ENCODE peak calls at places on chromosome 4, in eight cellular contexts. L, K, H, Y, B, Q, G and D are unnamed samples.

GRCh38 chr4:13533670-13534343 is 10.5 kb downstream of the NKX3-2 start:
- DNase-seq in L (no peak), K (no peak), H (no peak), Y (no peak), B (no peak), Q (no peak), G (no peak), D (no peak)

GRCh38 chr4:188171551-188171950 is 32.3 kb downstream of the TRIML1 start:
- DNase-seq in L (no peak), K (no peak), H (no peak), Y (no peak), B (no peak), Q (no peak), G (no peak), D (no peak)

GRCh38 chr4:79678472-79679202 is 270.6 kb upstream of the GK2 start:
- DNase-seq in L (peak), K (no peak), H (no peak), Y (no peak), B (no peak), Q (no peak), G (no peak), D (no peak)

GRCh38 chr4:129738175-129738574 is 642.2 kb downstream of the C4orf33 start:
- DNase-seq in L (no peak), K (no peak), H (no peak), Y (no peak), B (no peak), Q (no peak), G (no peak), D (no peak)

GRCh38 chr4:112832493-112832892 is 195.6 kb downstream of the LARP7 start:
- DNase-seq in L (no peak), K (no peak), H (no peak), Y (no peak), B (no peak), Q (no peak), G (no peak), D (no peak)

GRCh38 chr4:791866-792630 is 33.9 kb downstream of the CPLX1 start:
- DNase-seq in L (no peak), K (peak), H (no peak), Y (peak), B (no peak), Q (no peak), G (peak), D (no peak)

GRCh38 chr4:6095897-6096296 is 77.7 kb upstream of the C4orf50 start:
- DNase-seq in L (no peak), K (no peak), H (no peak), Y (no peak), B (no peak), Q (no peak), G (no peak), D (no peak)

GRCh38 chr4:121451310-121451709 is 70.5 kb upstream of the QRFPR start:
- DNase-seq in L (no peak), K (no peak), H (no peak), Y (no peak), B (no peak), Q (no peak), G (no peak), D (no peak)

GRCh38 chr4:177441061-177441802 is 1.0 kb downstream of the AGA start:
- DNase-seq in L (peak), K (no peak), H (no peak), Y (no peak), B (peak), Q (no peak), G (no peak), D (no peak)

GRCh38 chr4:3384771-3385701 is 56.7 kb upstream of the HGFAC start:
- DNase-seq in L (no peak), K (peak), H (no peak), Y (no peak), B (no peak), Q (peak), G (no peak), D (no peak)

GRCh38 chr4:7430368-7430964 is 4.3 kb downstream of the PSAPL1 start:
- DNase-seq in L (no peak), K (no peak), H (no peak), Y (peak), B (no peak), Q (no peak), G (no peak), D (no peak)

GRCh38 chr4:20432098-20432497 is 180.4 kb downstream of the SLIT2 start:
- DNase-seq in L (no peak), K (no peak), H (no peak), Y (no peak), B (no peak), Q (no peak), G (no peak), D (no peak)

GRCh38 chr4:7798215-7798995 is 141.3 kb downstream of the AFAP1 start:
- DNase-seq in L (no peak), K (peak), H (no peak), Y (no peak), B (peak), Q (no peak), G (no peak), D (no peak)

GRCh38 chr4:7771541-7772507 is 167.8 kb downstream of the AFAP1 start:
- DNase-seq in L (no peak), K (peak), H (no peak), Y (no peak), B (no peak), Q (no peak), G (no peak), D (no peak)

GRCh38 chr4:104649631-104650030 is 154.9 kb upstream of the CXXC4 start:
- DNase-seq in L (no peak), K (no peak), H (no peak), Y (no peak), B (no peak), Q (no peak), G (no peak), D (no peak)

GRCh38 chr4:10273030-10273429 is 156.4 kb upstream of the WDR1 start:
- DNase-seq in L (no peak), K (no peak), H (no peak), Y (no peak), B (no peak), Q (no peak), G (no peak), D (no peak)

GRCh38 chr4:61468091-61468720 is 268.1 kb downstream of the ADGRL3 start:
- DNase-seq in L (no peak), K (no peak), H (no peak), Y (no peak), B (peak), Q (no peak), G (no peak), D (no peak)

GRCh38 chr4:20341121-20341758 is 89.5 kb downstream of the SLIT2 start:
- DNase-seq in L (no peak), K (no peak), H (no peak), Y (no peak), B (no peak), Q (no peak), G (no peak), D (no peak)

GRCh38 chr4:72394264-72394663 is 174.8 kb downstream of the ADAMTS3 start:
- DNase-seq in L (no peak), K (no peak), H (no peak), Y (no peak), B (no peak), Q (no peak), G (no peak), D (no peak)

GRCh38 chr4:40980318-40980883 is 230.6 kb downstream of the NSUN7 start:
- DNase-seq in L (no peak), K (no peak), H (no peak), Y (no peak), B (no peak), Q (no peak), G (no peak), D (no peak)

GRCh38 chr4:176125063-176125462 is 59.4 kb downstream of the WDR17 start:
- DNase-seq in L (no peak), K (no peak), H (no peak), Y (no peak), B (no peak), Q (no peak), G (no peak), D (no peak)

GRCh38 chr4:99483636-99484035 is 27.2 kb upstream of the C4orf17 start:
- DNase-seq in L (no peak), K (no peak), H (no peak), Y (no peak), B (peak), Q (no peak), G (no peak), D (no peak)

GRCh38 chr4:62457356-62457755 is 1257.2 kb downstream of the ADGRL3 start:
- DNase-seq in L (no peak), K (no peak), H (no peak), Y (no peak), B (no peak), Q (no peak), G (no peak), D (no peak)

GRCh38 chr4:72677886-72678285 is 108.9 kb upstream of the ADAMTS3 start:
- DNase-seq in L (no peak), K (no peak), H (no peak), Y (no peak), B (no peak), Q (no peak), G (no peak), D (no peak)

GRCh38 chr4:82447886-82448285 is 17.5 kb downstream of the ENOPH1 start:
- DNase-seq in L (no peak), K (no peak), H (no peak), Y (no peak), B (no peak), Q (no peak), G (no peak), D (no peak)

GRCh38 chr4:70704333-70705145 is 16.2 kb downstream of the UTP3 start:
- DNase-seq in L (peak), K (peak), H (peak), Y (peak), B (peak), Q (peak), G (peak), D (peak)

GRCh38 chr4:57187241-57187640 is 77.1 kb upstream of the IGFBP7 start:
- DNase-seq in L (no peak), K (no peak), H (no peak), Y (no peak), B (no peak), Q (no peak), G (no peak), D (no peak)

GRCh38 chr4:124334119-124334518 is 378.4 kb downstream of the ANKRD50 start:
- DNase-seq in L (peak), K (no peak), H (no peak), Y (no peak), B (peak), Q (no peak), G (no peak), D (peak)

GRCh38 chr4:102878901-102879300 is 10.1 kb downstream of the CISD2 start:
- DNase-seq in L (no peak), K (no peak), H (no peak), Y (no peak), B (no peak), Q (no peak), G (no peak), D (no peak)

GRCh38 chr4:31370866-31371465 is 650.8 kb downstream of the PCDH7 start:
- DNase-seq in L (peak), K (no peak), H (no peak), Y (no peak), B (peak), Q (no peak), G (no peak), D (no peak)

GRCh38 chr4:180688480-180688879 is 1554.7 kb upstream of the TENM3 start:
- DNase-seq in L (no peak), K (no peak), H (no peak), Y (no peak), B (no peak), Q (no peak), G (no peak), D (no peak)

GRCh38 chr4:89212666-89213381 is 94.8 kb downstream of the GPRIN3 start:
- DNase-seq in L (no peak), K (no peak), H (no peak), Y (no peak), B (no peak), Q (no peak), G (no peak), D (no peak)

GRCh38 chr4:3224971-3225850 is 23.7 kb upstream of the MSANTD1 start:
- DNase-seq in L (no peak), K (no peak), H (no peak), Y (no peak), B (no peak), Q (no peak), G (no peak), D (no peak)

GRCh38 chr4:87865960-87866598 is 33.3 kb downstream of the MEPE start:
- DNase-seq in L (no peak), K (no peak), H (no peak), Y (peak), B (peak), Q (no peak), G (no peak), D (no peak)

GRCh38 chr4:106522839-106523238 is 154.3 kb upstream of the GIMD1 start:
- DNase-seq in L (no peak), K (no peak), H (no peak), Y (no peak), B (no peak), Q (no peak), G (no peak), D (no peak)
- TF ChIP-seq CTCF in L (peak), K (no peak), H (no peak), Y (no peak), B (peak), Q (no peak), G (no peak), D (no peak)

DNA sequence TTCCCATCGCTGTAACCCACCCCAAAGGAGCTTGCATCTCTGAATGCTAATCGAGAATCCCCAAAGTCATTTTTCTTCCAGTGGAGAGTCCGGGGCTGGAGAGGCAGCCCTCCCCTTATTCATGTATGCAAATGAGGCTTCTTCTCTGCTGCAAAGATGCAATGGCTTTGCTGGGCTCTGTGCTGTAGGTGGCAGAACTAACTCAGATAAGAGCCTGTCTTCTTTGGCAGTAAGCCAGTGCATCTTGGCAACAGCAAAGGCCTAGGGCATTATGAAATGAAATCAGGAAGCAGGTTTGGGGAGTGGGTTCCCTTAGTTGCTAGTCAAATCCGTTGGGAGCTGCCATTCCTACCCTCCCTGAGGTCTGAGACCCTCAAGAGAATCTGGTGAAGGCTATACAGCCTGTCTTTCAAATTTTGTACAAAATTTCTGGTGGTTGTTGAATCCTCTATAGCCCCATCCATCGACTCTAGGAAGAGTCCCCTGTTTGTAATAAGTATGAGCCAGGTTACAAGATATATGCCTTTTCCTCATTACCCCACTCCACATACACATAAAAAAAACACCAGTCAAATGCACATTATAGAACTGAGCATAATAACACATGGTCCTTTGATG is 290.6 kb upstream of the TAPT1 start:
- DNase-seq in L (no peak), K (no peak), H (no peak), Y (peak), B (peak), Q (peak), G (peak), D (no peak)
- TF ChIP-seq CTCF in L (peak), K (no peak), H (peak), Y (no peak), B (peak), Q (peak), G (no peak), D (peak)

GRCh38 chr4:161642708-161643107 is 521.1 kb downstream of the FSTL5 start:
- DNase-seq in L (no peak), K (no peak), H (no peak), Y (no peak), B (peak), Q (no peak), G (no peak), D (no peak)
- TF ChIP-seq CTCF in L (peak), K (no peak), H (no peak), Y (no peak), B (no peak), Q (peak), G (no peak), D (no peak)

GRCh38 chr4:153228512-153229145 is 24.4 kb downstream of the TRIM2 start:
- DNase-seq in L (no peak), K (no peak), H (no peak), Y (no peak), B (no peak), Q (no peak), G (no peak), D (no peak)

GRCh38 chr4:153233761-153234371 is 29.6 kb downstream of the TRIM2 start:
- DNase-seq in L (no peak), K (no peak), H (no peak), Y (no peak), B (peak), Q (no peak), G (no peak), D (no peak)

GRCh38 chr4:153234923-153235322 is 30.7 kb downstream of the TRIM2 start:
- DNase-seq in L (no peak), K (no peak), H (no peak), Y (no peak), B (peak), Q (no peak), G (no peak), D (no peak)

GRCh38 chr4:153227501-153227900 is 23.3 kb downstream of the TRIM2 start:
- DNase-seq in L (no peak), K (no peak), H (no peak), Y (no peak), B (no peak), Q (no peak), G (no peak), D (no peak)

DNA sequence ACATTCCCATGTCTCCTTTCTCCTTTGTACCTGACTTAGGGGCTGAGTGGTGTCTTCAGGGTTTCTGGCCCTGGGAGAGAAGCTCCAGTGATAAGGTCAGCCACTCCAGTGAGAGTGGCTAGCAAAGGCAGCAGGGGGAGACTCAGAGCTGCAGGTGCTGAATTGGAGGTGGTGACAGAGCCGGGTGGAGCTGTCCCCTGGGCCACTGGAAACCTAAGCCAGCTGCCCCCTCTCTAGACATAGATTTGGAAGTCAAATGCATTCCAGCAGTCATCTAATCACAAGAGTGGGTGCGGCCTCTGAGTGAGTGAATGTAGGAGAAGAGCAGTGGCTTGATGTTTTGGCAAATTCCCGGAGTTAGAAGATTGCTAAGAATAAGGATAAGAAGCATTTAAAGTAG is 28.5 kb downstream of the TRIM2 start:
- DNase-seq in L (no peak), K (no peak), H (peak), Y (peak), B (no peak), Q (no peak), G (no peak), D (no peak)
- TF ChIP-seq CTCF in L (peak), K (no peak), H (peak), Y (no peak), B (peak), Q (peak), G (no peak), D (peak)

DNA sequence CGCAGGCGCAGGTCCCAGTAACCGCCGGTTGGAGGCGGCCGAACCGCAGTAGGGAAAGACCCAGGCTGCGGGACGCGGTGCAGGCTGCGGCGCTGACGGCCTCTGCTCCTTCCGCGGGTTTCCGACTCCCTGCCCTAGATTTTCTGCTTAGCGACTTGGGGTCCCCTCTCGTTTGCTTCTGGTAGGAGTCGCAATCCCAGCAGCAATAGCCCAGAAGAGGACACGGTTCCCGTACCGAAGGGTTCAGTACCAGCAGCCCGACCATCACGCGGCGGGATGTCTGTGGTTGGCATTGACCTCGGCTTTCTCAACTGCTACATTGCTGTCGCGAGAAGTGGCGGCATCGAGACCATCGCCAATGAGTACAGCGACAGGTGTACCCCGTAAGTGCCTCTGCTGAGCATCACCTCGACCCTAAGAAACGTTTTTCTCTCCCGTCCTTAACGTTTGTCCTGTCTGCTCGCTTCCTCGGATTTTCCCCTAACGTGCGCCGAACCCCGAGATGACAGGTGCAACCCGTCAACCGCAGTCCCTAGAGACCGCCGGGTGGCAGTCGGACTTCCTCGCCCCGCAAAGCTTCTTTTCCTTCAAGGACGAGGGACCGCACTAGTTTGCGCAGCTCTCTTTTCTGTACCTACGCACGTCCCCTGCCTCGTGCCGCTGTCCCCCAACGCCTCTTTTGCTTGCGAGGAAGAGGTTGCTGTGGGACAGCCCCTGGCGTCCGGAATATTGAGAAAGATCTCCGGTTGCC is at the start of gene HSPA4L:
- DNase-seq in L (no peak), K (peak), H (peak), Y (peak), B (peak), Q (peak), G (peak), D (no peak)
- TF ChIP-seq CTCF in L (no peak), K (no peak), H (no peak), Y (no peak), B (peak), Q (peak), G (peak), D (peak)